ENCODE peak calls at places on chromosomes 16 and 17, in six cellular contexts. L is IMR-90, Q is neuronal stem cell, F is H1, S is mesendoderm, G is trophoblast cell. T is an unnamed sample. For H3K4me1, the result is how much of the 10 kb centered on the place peaks cover.

GRCh38 chr16:56600398-56600999 is 7.9 kb upstream of the MT2A start:
- DNase-seq in F (no peak), L (peak), Q (no peak), S (peak), G (no peak), T (peak)

GRCh38 chr16:21179126-21179982 is 20.9 kb downstream of the LDAF1 start:
- DNase-seq in Q (no peak), L (no peak), F (no peak), S (no peak), G (no peak), T (no peak)

GRCh38 chr17:41100081-41100480 is 1.9 kb downstream of the KRTAP4-16 start:
- DNase-seq in Q (no peak), S (no peak), F (no peak), L (no peak), G (no peak), T (no peak)

GRCh38 chr17:53630115-53630514 is 192.6 kb upstream of the KIF2B start:
- DNase-seq in G (no peak), L (no peak), F (no peak), Q (no peak), S (peak), T (no peak)

GRCh38 chr17:48598727-48599126 is 5.1 kb upstream of the HOXB5 start:
- DNase-seq in L (no peak), G (no peak), F (no peak), S (no peak), Q (no peak), T (no peak)

GRCh38 chr17:64261422-64262124 is 1.5 kb downstream of the TEX2 start:
- DNase-seq in L (no peak), G (no peak), S (no peak), F (no peak), Q (no peak), T (no peak)

GRCh38 chr16:720990-721764 is at the start of gene ANTKMT:
- DNase-seq in L (peak), Q (peak), S (peak), G (peak), F (no peak), T (peak)

GRCh38 chr16:67539691-67540635 is 11.3 kb downstream of the RIPOR1 start:
- DNase-seq in F (no peak), L (no peak), G (no peak), S (no peak), Q (no peak), T (no peak)

GRCh38 chr16:67547423-67548264 is 14.7 kb upstream of the CTCF start:
- DNase-seq in S (no peak), G (no peak), F (no peak), L (no peak), Q (no peak), T (no peak)

GRCh38 chr16:69465083-69465721 is 40.8 kb downstream of the CYB5B start:
- DNase-seq in F (no peak), S (peak), Q (no peak), G (peak), L (peak), T (peak)

GRCh38 chr16:21663889-21664647 is at the start of gene OTOA:
- DNase-seq in G (no peak), L (no peak), Q (no peak), S (peak), F (peak), T (no peak)

GRCh38 chr17:51200846-51201245 is 34.6 kb downstream of the NME2 start:
- DNase-seq in Q (no peak), F (no peak), S (no peak), L (no peak), G (no peak), T (no peak)

DNA sequence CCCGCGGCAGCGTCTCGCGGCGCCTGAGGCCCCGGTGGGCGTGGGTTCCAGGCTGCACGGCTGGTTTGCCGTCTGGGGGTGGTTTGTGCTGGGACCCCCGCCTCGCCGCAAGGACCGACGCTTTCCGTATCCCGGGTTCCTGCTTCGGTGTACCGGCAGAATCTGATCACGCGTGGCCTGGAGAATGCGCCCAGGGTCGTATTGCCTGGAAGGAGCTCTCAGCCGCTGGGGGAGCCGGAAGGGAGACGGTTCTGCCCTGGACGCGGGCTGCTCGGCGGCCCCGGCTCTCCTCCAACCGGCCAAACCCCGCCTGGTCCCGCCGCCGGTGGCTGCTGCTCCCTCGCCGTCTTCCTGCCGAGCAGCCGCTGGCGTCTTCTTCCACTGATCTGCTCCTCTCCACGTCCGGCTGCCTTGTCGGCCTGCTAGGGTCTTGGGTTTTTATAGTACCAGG is 39.8 kb downstream of the ZNF778 start:
- DNase-seq in F (no peak), L (no peak), Q (no peak), S (no peak), G (no peak), T (no peak)
- H3K4me3 ChIP-seq in F (peak), L (peak), Q (no peak), S (no peak), G (peak), T (peak)

DNA sequence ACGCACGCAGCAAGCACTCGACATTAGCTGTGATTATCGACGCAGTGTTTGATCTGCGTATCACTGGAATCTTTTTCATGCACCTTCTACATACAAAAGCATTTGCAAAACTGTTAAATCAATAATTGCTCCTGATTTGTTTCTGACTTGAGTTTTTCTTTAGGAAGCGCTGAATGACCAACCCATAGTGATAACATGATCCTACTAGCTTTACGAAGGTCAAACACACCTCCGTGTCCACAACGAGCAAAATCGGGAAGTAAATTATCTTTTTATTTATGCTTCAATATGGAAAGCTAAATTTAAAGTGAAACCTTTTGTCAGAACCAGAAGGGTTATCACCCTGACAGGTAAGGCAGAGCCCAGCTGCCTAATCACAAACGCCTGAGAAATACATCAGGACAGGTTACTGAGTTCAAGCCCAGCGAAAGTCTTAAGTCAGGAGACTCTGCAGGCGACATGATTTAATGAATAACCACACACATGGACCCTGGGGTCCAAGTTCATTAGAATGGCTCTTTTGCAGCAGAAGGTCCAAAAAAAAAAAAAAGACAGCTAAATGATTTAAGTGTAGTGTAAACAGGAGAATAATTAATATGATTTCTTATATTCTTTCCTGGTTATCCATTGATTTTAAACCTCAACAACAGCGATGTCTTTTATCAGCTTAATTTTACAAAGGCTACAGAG is 104.2 kb downstream of the ADCY9 start:
- DNase-seq in F (no peak), S (no peak), G (no peak), L (no peak), Q (no peak), T (no peak)
- H2AK5ac ChIP-seq in F (peak), S (no peak), G (no peak), L (peak), Q (no peak), T (peak)

GRCh38 chr16:85618509-85618908 is 5.4 kb downstream of the GSE1 start:
- DNase-seq in F (no peak), L (no peak), Q (no peak), S (no peak), G (no peak), T (no peak)
- H3K4me1 ChIP-seq in F (under half), L (under half), Q (under half), S (under half), G (under half), T (under half)

DNA sequence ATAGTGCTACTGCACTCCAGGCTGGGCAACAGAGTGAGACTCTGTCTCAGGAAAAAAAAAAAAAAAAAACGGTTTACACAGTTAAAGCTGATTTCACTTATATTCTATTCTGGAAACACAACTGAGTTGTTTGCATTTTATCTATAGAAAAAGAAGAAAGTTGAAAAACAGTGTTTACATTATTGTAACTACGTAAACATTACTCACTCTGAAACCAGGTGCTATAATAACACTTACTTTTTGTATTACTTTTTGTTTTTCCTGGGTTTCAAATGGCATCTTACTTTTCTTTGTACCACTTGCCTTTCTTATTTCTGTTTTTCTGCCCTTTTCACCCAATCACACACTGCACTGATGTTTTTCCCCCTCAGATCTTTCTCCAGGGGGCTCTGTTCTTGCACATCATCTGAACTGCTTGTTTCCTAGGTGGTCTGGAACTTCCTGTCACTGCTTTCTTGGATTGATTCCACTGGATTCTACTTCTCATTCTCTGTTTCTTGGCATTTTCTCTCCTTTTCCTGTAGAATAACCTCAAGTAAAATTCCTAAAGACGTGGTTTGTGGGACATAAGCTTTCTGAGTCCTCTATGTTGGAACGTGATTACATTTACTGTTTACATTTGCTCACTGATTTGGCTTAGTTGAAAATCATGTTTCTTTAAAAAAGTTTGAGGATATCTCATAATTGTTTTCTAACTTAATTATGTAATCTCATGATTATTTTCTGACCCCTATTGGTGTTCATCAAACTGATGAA is 142.1 kb downstream of the HS3ST3B1 start:
- DNase-seq in G (no peak), Q (no peak), F (no peak), S (no peak), L (peak), T (peak)
- H3K4me3 ChIP-seq in G (no peak), Q (no peak), F (no peak), S (no peak), L (no peak), T (no peak)

GRCh38 chr17:68732301-68732749 is 131.2 kb upstream of the FAM20A start:
- DNase-seq in F (peak), Q (no peak), S (peak), G (peak), L (no peak), T (no peak)

GRCh38 chr17:68734911-68735310 is 133.7 kb upstream of the FAM20A start:
- DNase-seq in Q (no peak), S (no peak), L (no peak), F (no peak), G (peak), T (no peak)

GRCh38 chr17:68733241-68734176 is 132.3 kb upstream of the FAM20A start:
- DNase-seq in G (peak), L (peak), Q (peak), F (peak), S (peak), T (peak)

GRCh38 chr17:68731465-68731864 is 130.3 kb upstream of the FAM20A start:
- DNase-seq in L (no peak), S (peak), G (no peak), Q (no peak), F (no peak), T (no peak)

DNA sequence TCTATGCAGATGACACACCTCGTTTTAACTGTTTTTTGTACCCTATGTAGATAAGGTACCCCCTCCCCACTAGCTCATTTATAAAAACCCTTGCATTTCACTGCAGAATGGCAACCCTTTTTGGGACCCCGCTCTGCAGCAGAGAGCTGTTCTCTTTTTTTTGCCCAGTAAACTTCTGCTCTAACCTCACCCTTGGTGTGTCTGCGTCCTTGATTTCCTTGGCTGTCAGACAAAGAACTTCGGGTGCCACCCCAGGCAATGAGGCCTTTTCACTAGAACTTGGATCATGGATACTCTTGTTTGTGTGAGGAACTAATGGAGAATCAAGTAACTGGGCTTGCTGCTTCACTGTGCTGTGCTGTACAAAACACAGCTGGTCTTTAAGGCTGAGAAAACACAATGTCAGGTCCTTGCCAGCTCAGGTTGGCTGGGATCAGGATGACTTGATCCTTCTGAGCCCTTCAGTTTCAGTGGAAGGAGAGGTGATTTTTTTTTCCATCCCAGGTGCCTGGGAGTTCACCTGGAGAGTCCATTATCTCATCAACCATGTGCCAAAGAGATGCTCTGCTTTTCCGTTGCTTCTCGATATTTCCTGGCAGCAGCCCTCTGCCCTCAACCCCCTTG is 133.1 kb upstream of the FAM20A start:
- DNase-seq in Q (no peak), L (no peak), S (no peak), G (no peak), F (no peak), T (no peak)
- H2AK5ac ChIP-seq in Q (no peak), L (peak), S (peak), G (peak), F (peak), T (peak)

DNA sequence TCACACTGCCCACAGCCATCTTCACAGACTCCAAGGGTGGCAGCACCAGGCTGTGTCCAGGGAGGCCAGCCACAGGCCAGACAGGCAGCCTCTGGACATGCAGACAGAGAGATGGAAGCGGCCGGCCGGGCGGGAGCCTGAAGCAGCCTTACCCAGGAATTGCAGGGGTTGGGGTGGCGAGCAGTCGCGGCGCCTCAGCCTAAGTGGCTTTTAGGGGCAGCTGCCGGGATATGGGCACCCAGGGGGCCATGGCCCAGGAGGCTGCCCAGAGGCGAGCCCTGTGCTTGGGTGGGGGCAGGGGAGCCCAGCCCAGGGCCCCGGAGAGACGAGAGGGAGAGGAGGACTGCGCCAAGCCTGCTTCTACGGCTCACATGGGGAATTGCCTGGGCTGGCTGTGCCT is 1.5 kb upstream of the NHERF2 start:
- DNase-seq in G (no peak), S (no peak), Q (no peak), L (no peak), F (no peak), T (no peak)
- H3K4me1 ChIP-seq in G (under half), S (under half), Q (under half), L (under half), F (under half), T (half or more)

T was measured in mesenchymal stem cell.